ENCODE peak calls at places on chromosomes 4 and X, in four cellular contexts. Q is breast epithelium, R is colonic mucosa, J is neural progenitor cell. S is an unnamed sample. For H3K4me1, the result is how much of the 10 kb centered on the place peaks cover.

GRCh38 chr4:118974758-118975157 is 86.1 kb downstream of the SYNPO2 start:
- DNase-seq in Q (no peak), R (no peak), J (no peak), S (no peak)

GRCh38 chr4:37662306-37662705 is 23.9 kb downstream of the RELL1 start:
- DNase-seq in Q (no peak), R (no peak), J (peak), S (no peak)

GRCh38 chrX:101078716-101079115 is at the start of gene TMEM35A:
- DNase-seq in Q (no peak), R (peak), J (peak), S (no peak)

GRCh38 chr4:185202984-185203379 is 818 bp downstream of the CFAP97 start:
- DNase-seq in Q (no peak), R (no peak), J (no peak), S (no peak)

GRCh38 chr4:3644849-3645627 is 112.8 kb upstream of the LRPAP1 start:
- DNase-seq in Q (no peak), R (no peak), J (no peak), S (no peak)

GRCh38 chr4:173522874-173523395 is 7.1 kb downstream of the HAND2 start:
- DNase-seq in Q (no peak), R (no peak), J (no peak), S (no peak)

GRCh38 chrX:131633285-131633917 is 89.5 kb downstream of the OR13H1 start:
- DNase-seq in Q (no peak), R (peak), J (peak), S (peak)

GRCh38 chr4:189792819-189793618 is 147.7 kb upstream of the FRG1 start:
- DNase-seq in Q (peak), R (peak), J (peak), S (peak)

GRCh38 chrX:30800901-30801300 is 88.2 kb downstream of the TAB3 start:
- DNase-seq in Q (no peak), R (no peak), J (no peak), S (no peak)

GRCh38 chr4:38060829-38061431 is 100.7 kb downstream of the PTTG2 start:
- DNase-seq in Q (no peak), R (no peak), J (no peak), S (no peak)

GRCh38 chr4:176569301-176569700 is 223.4 kb downstream of the VEGFC start:
- DNase-seq in Q (no peak), R (no peak), J (no peak), S (no peak)

GRCh38 chr4:13865871-13866669 is 238.5 kb upstream of the BOD1L1 start:
- DNase-seq in Q (no peak), R (no peak), J (no peak), S (no peak)

GRCh38 chr4:101199507-101200285 is 147.6 kb downstream of the PPP3CA start:
- DNase-seq in Q (no peak), R (no peak), J (no peak), S (no peak)

GRCh38 chr4:105194328-105195231 is 47.9 kb downstream of the TET2 start:
- DNase-seq in Q (no peak), R (no peak), J (no peak), S (no peak)

GRCh38 chrX:123424546-123424945 is 240.5 kb downstream of the GRIA3 start:
- DNase-seq in Q (no peak), R (no peak), J (no peak), S (no peak)

GRCh38 chr4:89889289-89889688 is 5.4 kb upstream of the MMRN1 start:
- DNase-seq in Q (no peak), R (no peak), J (no peak), S (no peak)

GRCh38 chr4:18405054-18405453 is 383.5 kb upstream of the LCORL start:
- DNase-seq in Q (no peak), R (no peak), J (no peak), S (no peak)

GRCh38 chr4:184684491-184685189 is 35.1 kb downstream of the PRIMPOL start:
- DNase-seq in Q (no peak), R (no peak), J (no peak), S (no peak)

GRCh38 chr4:12562476-12562875 is 921.7 kb downstream of the RAB28 start:
- DNase-seq in Q (no peak), R (no peak), J (no peak), S (no peak)

GRCh38 chrX:47815901-47816845 is 20.5 kb upstream of the ZNF81 start:
- DNase-seq in Q (no peak), R (peak), J (no peak), S (no peak)

GRCh38 chr4:93285346-93285745 is 543.2 kb upstream of the ATOH1 start:
- DNase-seq in Q (no peak), R (no peak), J (no peak), S (no peak)

GRCh38 chr4:20391224-20391623 is 139.5 kb downstream of the SLIT2 start:
- DNase-seq in Q (no peak), R (no peak), J (no peak), S (no peak)

GRCh38 chr4:41573458-41574129 is 35.6 kb downstream of the LIMCH1 start:
- DNase-seq in Q (no peak), R (no peak), J (no peak), S (no peak)

GRCh38 chrX:650801-651200 is 20.2 kb downstream of the SHOX start:
- DNase-seq in Q (no peak), R (no peak), J (no peak), S (no peak)

GRCh38 chr4:6619466-6620255 is 20.8 kb upstream of the MRFAP1 start:
- DNase-seq in Q (no peak), R (no peak), J (no peak), S (no peak)

GRCh38 chrX:44480591-44480990 is 62.1 kb downstream of the FUNDC1 start:
- DNase-seq in Q (no peak), R (no peak), J (no peak), S (no peak)

GRCh38 chrX:22616867-22617266 is 344.2 kb downstream of the CBLL2 start:
- DNase-seq in Q (no peak), R (no peak), J (no peak), S (no peak)

GRCh38 chrX:77937291-77937690 is 26.8 kb downstream of the ATP7A start:
- DNase-seq in Q (no peak), R (no peak), J (no peak), S (no peak)

GRCh38 chrX:107780525-107780924 is 3.0 kb downstream of the NCBP2L start:
- DNase-seq in Q (no peak), R (no peak), J (no peak), S (no peak)
- H3K4me3 ChIP-seq in Q (no peak), R (no peak), J (no peak), S (no peak)

DNA sequence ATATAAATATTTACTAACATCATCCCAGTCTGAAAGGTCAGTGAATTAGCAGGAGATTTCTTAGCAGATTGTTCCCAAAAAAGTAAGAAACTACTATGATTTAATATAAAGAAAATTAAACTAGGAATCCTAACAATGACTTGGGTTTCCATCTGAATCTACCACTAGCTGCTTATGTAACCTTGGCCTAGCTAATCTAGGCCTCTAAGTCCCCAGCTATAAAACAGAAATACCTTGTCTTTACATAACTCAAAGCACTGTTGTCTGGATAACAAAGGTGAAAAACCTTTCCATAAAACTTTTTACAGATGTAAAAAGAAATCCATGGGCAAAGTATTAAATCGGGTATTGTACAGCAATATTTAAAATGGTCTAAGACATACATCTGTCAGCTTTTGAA is 3.0 kb downstream of the FBXL5 start:
- DNase-seq in Q (no peak), R (no peak), J (no peak), S (no peak)
- H3K4me1 ChIP-seq in Q (under half), R (under half), J (under half), S (under half)

GRCh38 chr4:182680196-182680771 is 236.9 kb downstream of the DCTD start:
- DNase-seq in Q (no peak), R (no peak), J (peak), S (no peak)
- H3K4me3 ChIP-seq in Q (no peak), R (no peak), J (no peak), S (no peak)

GRCh38 chrX:7115557-7115956 is 32.0 kb upstream of the STS start:
- DNase-seq in Q (no peak), R (no peak), J (no peak), S (no peak)
- H3K4me1 ChIP-seq in Q (under half), R (under half), J (under half), S (under half)

GRCh38 chr4:1793496-1793840 is 375 bp downstream of the FGFR3 start:
- DNase-seq in Q (no peak), R (peak), J (peak), S (no peak)
- H3K4me3 ChIP-seq in Q (peak), R (peak), J (peak), S (peak)

GRCh38 chr4:1290165-1290977 is 680 bp downstream of the MAEA start:
- DNase-seq in Q (no peak), R (peak), J (no peak), S (peak)

GRCh38 chr4:1293981-1294380 is 4.3 kb downstream of the MAEA start:
- DNase-seq in Q (no peak), R (no peak), J (no peak), S (no peak)

GRCh38 chr4:1293531-1293941 is 3.8 kb downstream of the MAEA start:
- DNase-seq in Q (no peak), R (peak), J (no peak), S (no peak)

GRCh38 chr4:1291091-1291490 is 1.4 kb downstream of the MAEA start:
- DNase-seq in Q (no peak), R (peak), J (no peak), S (no peak)

DNA sequence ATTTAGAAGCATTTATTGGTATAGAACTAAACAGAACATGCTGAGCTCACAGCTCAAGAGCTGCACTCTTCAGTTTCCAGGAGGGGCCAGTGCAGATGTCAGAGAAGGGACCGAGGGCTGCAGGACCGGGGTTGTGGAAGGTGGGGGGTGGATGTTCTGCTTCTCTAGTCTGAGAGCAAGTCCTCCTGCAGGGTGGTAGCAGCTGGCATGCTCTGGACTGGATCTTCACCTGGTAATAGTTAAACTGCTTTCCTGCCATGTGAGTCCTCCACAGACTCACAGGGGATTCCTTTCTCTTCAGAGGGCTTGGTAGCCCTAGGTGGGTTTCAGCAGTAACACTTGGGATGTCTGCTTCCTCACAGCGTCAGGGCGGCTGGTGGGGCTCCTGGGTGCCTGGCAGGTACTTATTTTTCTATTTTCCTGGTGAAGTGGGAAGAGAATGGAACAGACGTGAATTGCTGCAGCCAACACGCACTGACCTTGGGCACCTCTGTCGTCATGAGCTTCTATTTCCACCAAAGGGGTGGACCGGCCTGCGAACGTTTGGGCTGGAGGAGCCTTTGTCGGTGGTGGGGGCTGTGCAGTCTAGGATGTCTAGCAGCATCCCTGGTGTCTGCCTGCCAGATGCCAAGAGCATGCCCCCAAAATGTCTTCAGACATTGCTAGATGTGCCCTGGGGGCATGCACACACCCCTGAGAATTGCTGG is 2.5 kb downstream of the MAEA start:
- DNase-seq in Q (no peak), R (peak), J (no peak), S (no peak)
- H3K4me1 ChIP-seq in Q (under half), R (under half), J (under half), S (under half)

GRCh38 chr4:73741140-73741749 is 876 bp downstream of the CXCL8 start:
- DNase-seq in Q (no peak), R (no peak), J (no peak), S (no peak)
- H3K4me3 ChIP-seq in Q (no peak), R (no peak), J (no peak), S (no peak)

GRCh38 chr4:120066525-120067333 is at the start of gene MAD2L1:
- DNase-seq in Q (peak), R (peak), J (peak), S (peak)
- H3K4me1 ChIP-seq in Q (under half), R (under half), J (under half), S (under half)

GRCh38 chr4:56048621-56049427 is 100.1 kb downstream of the CEP135 start:
- DNase-seq in Q (no peak), R (peak), J (peak), S (peak)
- H3K4me3 ChIP-seq in Q (peak), R (peak), J (peak), S (peak)